ENCODE peak calls at places on chromosome 11, in four cellular contexts. One of them, this sample, is unnamed.

GRCh38 chr11:20056109-20057054 is 103.9 kb downstream of the DBX1 start:
- DNase-seq in K562: no peak
- DNase-seq in HepG2: no peak
- DNase-seq in GM12878: no peak
- DNase-seq in this sample: no peak

GRCh38 chr11:29879560-29879959 is 137.3 kb downstream of the KCNA4 start:
- DNase-seq in K562: no peak
- DNase-seq in HepG2: no peak
- DNase-seq in GM12878: no peak
- DNase-seq in this sample: no peak

GRCh38 chr11:79564288-79564925 is 123.6 kb upstream of the TENM4 start:
- DNase-seq in K562: no peak
- DNase-seq in HepG2: no peak
- DNase-seq in GM12878: no peak
- DNase-seq in this sample: no peak

GRCh38 chr11:68501813-68502212 is 41.3 kb downstream of the PPP6R3 start:
- DNase-seq in K562: no peak
- DNase-seq in HepG2: no peak
- DNase-seq in GM12878: no peak
- DNase-seq in this sample: no peak

GRCh38 chr11:76657139-76657823 is 13.3 kb downstream of the LRRC32 start:
- DNase-seq in K562: no peak
- DNase-seq in HepG2: no peak
- DNase-seq in GM12878: no peak
- DNase-seq in this sample: no peak

GRCh38 chr11:111440416-111441205 is 61.5 kb upstream of the POU2AF1 start:
- DNase-seq in K562: no peak
- DNase-seq in HepG2: no peak
- DNase-seq in GM12878: no peak
- DNase-seq in this sample: no peak

GRCh38 chr11:47991266-47991830 is 11.0 kb downstream of the PTPRJ start:
- DNase-seq in K562: no peak
- DNase-seq in HepG2: no peak
- DNase-seq in GM12878: no peak
- DNase-seq in this sample: no peak

GRCh38 chr11:16598032-16598431 is 140.4 kb upstream of the C11orf58 start:
- DNase-seq in K562: no peak
- DNase-seq in HepG2: no peak
- DNase-seq in GM12878: no peak
- DNase-seq in this sample: no peak

GRCh38 chr11:67071420-67072284 is 15.0 kb downstream of the RHOD start:
- DNase-seq in K562: peak
- DNase-seq in HepG2: peak
- DNase-seq in GM12878: no peak
- DNase-seq in this sample: peak

GRCh38 chr11:9495780-9496514 is 35.1 kb downstream of the ZNF143 start:
- DNase-seq in K562: no peak
- DNase-seq in HepG2: no peak
- DNase-seq in GM12878: no peak
- DNase-seq in this sample: no peak

GRCh38 chr11:87352759-87353707 is 315.3 kb downstream of the TMEM135 start:
- DNase-seq in K562: peak
- DNase-seq in HepG2: peak
- DNase-seq in GM12878: no peak
- DNase-seq in this sample: peak
- TF ChIP-seq TARDBP in K562: no peak
- TF ChIP-seq TARDBP in HepG2: no peak
- TF ChIP-seq TARDBP in GM12878: no peak
- TF ChIP-seq TARDBP in this sample: no peak

GRCh38 chr11:122632178-122632824 is 23.2 kb upstream of the UBASH3B start:
- DNase-seq in K562: no peak
- DNase-seq in HepG2: no peak
- DNase-seq in GM12878: no peak
- DNase-seq in this sample: no peak

GRCh38 chr11:122637538-122637937 is 18.0 kb upstream of the UBASH3B start:
- DNase-seq in K562: no peak
- DNase-seq in HepG2: no peak
- DNase-seq in GM12878: no peak
- DNase-seq in this sample: no peak

GRCh38 chr11:122634507-122634906 is 21.0 kb upstream of the UBASH3B start:
- DNase-seq in K562: no peak
- DNase-seq in HepG2: no peak
- DNase-seq in GM12878: no peak
- DNase-seq in this sample: no peak

GRCh38 chr11:122628691-122629555 is 26.6 kb upstream of the UBASH3B start:
- DNase-seq in K562: peak
- DNase-seq in HepG2: peak
- DNase-seq in GM12878: no peak
- DNase-seq in this sample: peak

DNA sequence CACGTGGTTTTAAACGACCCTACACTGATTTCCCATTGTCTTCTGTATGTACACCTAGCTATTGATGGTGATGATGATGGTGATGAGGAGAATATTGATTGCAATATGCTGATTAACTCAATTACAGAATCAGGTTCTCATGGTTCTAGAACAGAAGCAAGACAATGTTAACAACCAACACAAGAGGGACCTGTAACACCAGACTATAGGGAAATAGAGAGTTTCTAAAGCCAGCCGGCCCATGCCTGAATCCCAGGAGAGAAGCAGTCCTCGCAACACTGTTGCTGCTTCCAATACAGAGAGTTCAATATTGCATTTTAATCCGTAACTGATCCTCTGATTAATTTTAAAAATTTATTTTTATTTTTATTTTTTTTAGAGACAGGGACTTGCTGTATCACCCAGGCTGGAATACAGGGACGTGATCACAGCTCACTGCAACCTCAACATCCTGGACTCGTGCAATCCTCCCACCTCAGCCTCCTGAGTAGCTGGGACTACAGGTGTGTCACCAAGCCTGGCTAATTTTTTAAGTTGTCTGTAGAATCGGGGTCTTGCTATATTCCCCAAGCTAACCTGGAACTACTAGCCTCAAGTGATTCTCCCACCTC is 22.2 kb upstream of the UBASH3B start:
- DNase-seq in K562: no peak
- DNase-seq in HepG2: peak
- DNase-seq in GM12878: no peak
- DNase-seq in this sample: peak
- TF ChIP-seq TARDBP in K562: no peak
- TF ChIP-seq TARDBP in HepG2: no peak
- TF ChIP-seq TARDBP in GM12878: no peak
- TF ChIP-seq TARDBP in this sample: no peak

DNA sequence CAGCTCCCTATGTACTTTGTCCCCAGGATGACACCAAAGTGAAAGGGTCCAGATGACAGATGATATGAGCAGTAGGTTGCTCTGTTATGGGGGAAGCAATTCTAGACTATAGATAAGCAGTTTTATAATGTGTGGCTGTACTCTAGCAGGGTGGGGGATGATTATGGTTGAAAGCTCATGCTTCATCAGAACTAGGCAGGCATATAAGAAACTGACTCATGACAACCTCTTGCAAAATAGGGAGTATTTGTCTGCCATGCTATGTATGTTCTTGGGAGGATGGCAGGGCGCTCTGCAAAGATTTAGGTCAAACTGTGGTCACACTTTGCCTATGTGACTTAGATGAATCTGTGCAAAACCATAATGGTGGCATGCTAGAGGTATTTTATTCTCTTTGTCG is 158.3 kb upstream of the ZBED5 start:
- DNase-seq in K562: no peak
- DNase-seq in HepG2: no peak
- DNase-seq in GM12878: no peak
- DNase-seq in this sample: no peak
- TF ChIP-seq TARDBP in K562: no peak
- TF ChIP-seq TARDBP in HepG2: no peak
- TF ChIP-seq TARDBP in GM12878: no peak
- TF ChIP-seq TARDBP in this sample: no peak

GRCh38 chr11:61505640-61506155 is 2.9 kb upstream of the LRRC10B start:
- DNase-seq in K562: no peak
- DNase-seq in HepG2: no peak
- DNase-seq in GM12878: no peak
- DNase-seq in this sample: no peak
- TF ChIP-seq TARDBP in K562: no peak
- TF ChIP-seq TARDBP in HepG2: no peak
- TF ChIP-seq TARDBP in GM12878: no peak
- TF ChIP-seq TARDBP in this sample: no peak

GRCh38 chr11:22082178-22082577 is 110.7 kb upstream of the ANO5 start:
- DNase-seq in K562: no peak
- DNase-seq in HepG2: no peak
- DNase-seq in GM12878: no peak
- DNase-seq in this sample: no peak

GRCh38 chr11:22076215-22076930 is 116.5 kb upstream of the ANO5 start:
- DNase-seq in K562: no peak
- DNase-seq in HepG2: no peak
- DNase-seq in GM12878: no peak
- DNase-seq in this sample: no peak

GRCh38 chr11:22078063-22078462 is 114.8 kb upstream of the ANO5 start:
- DNase-seq in K562: no peak
- DNase-seq in HepG2: no peak
- DNase-seq in GM12878: no peak
- DNase-seq in this sample: no peak

GRCh38 chr11:22082788-22083187 is 110.1 kb upstream of the ANO5 start:
- DNase-seq in K562: no peak
- DNase-seq in HepG2: no peak
- DNase-seq in GM12878: no peak
- DNase-seq in this sample: no peak

GRCh38 chr11:22079133-22079847 is 113.6 kb upstream of the ANO5 start:
- DNase-seq in K562: no peak
- DNase-seq in HepG2: no peak
- DNase-seq in GM12878: no peak
- DNase-seq in this sample: no peak
- TF ChIP-seq TARDBP in K562: no peak
- TF ChIP-seq TARDBP in HepG2: no peak
- TF ChIP-seq TARDBP in GM12878: no peak
- TF ChIP-seq TARDBP in this sample: no peak

This sample was measured in HEK293T.